ENCODE peak calls at places on chromosomes 11 and 22, in seven cellular contexts. One of them, this sample, is unnamed.

GRCh38 chr22:39381009-39381755 is 18.4 kb upstream of the TAB1 start:
- DNase-seq in stomach: no peak
- DNase-seq in ovary: no peak
- DNase-seq in A549: no peak
- DNase-seq in upper lobe of left lung: no peak
- DNase-seq in HepG2: no peak
- DNase-seq in SK-N-SH: no peak
- DNase-seq in this sample: no peak

GRCh38 chr22:37282385-37282677 is at the start of gene CYTH4:
- DNase-seq in stomach: peak; percentile 70
- DNase-seq in ovary: no peak
- DNase-seq in A549: no peak
- DNase-seq in upper lobe of left lung: peak; percentile 77
- DNase-seq in HepG2: no peak
- DNase-seq in SK-N-SH: no peak
- DNase-seq in this sample: peak; percentile 80

GRCh38 chr11:118439656-118440055 is 3.4 kb downstream of the KMT2A start:
- DNase-seq in stomach: no peak
- DNase-seq in ovary: no peak
- DNase-seq in A549: no peak
- DNase-seq in upper lobe of left lung: no peak
- DNase-seq in HepG2: no peak
- DNase-seq in SK-N-SH: no peak
- DNase-seq in this sample: no peak

GRCh38 chr11:100563541-100564280 is 123.4 kb upstream of the ARHGAP42 start:
- DNase-seq in stomach: no peak
- DNase-seq in ovary: no peak
- DNase-seq in A549: no peak
- DNase-seq in upper lobe of left lung: no peak
- DNase-seq in HepG2: no peak
- DNase-seq in SK-N-SH: no peak
- DNase-seq in this sample: no peak

GRCh38 chr22:22068657-22069056 is 86.1 kb upstream of the TOP3B start:
- DNase-seq in stomach: no peak
- DNase-seq in ovary: no peak
- DNase-seq in A549: no peak
- DNase-seq in upper lobe of left lung: no peak
- DNase-seq in HepG2: no peak
- DNase-seq in SK-N-SH: no peak
- DNase-seq in this sample: no peak

GRCh38 chr11:1829039-1829820 is 5.6 kb upstream of the SYT8 start:
- DNase-seq in stomach: no peak
- DNase-seq in ovary: no peak
- DNase-seq in A549: no peak
- DNase-seq in upper lobe of left lung: no peak
- DNase-seq in HepG2: no peak
- DNase-seq in SK-N-SH: no peak
- DNase-seq in this sample: no peak

GRCh38 chr11:130070829-130071205 is 1.1 kb downstream of the APLP2 start:
- DNase-seq in stomach: no peak
- DNase-seq in ovary: no peak
- DNase-seq in A549: peak; percentile 4
- DNase-seq in upper lobe of left lung: peak; percentile 83
- DNase-seq in HepG2: no peak
- DNase-seq in SK-N-SH: no peak
- DNase-seq in this sample: peak; percentile 34

GRCh38 chr11:6418199-6418957 is 516 bp downstream of the APBB1 start:
- DNase-seq in stomach: no peak
- DNase-seq in ovary: no peak
- DNase-seq in A549: no peak
- DNase-seq in upper lobe of left lung: peak; percentile 83
- DNase-seq in HepG2: no peak
- DNase-seq in SK-N-SH: no peak
- DNase-seq in this sample: peak; percentile 30

GRCh38 chr22:37431811-37432707 is 4.8 kb upstream of the ELFN2 start:
- DNase-seq in stomach: no peak
- DNase-seq in ovary: no peak
- DNase-seq in A549: peak; percentile 75
- DNase-seq in upper lobe of left lung: no peak
- DNase-seq in HepG2: peak; percentile 19
- DNase-seq in SK-N-SH: no peak
- DNase-seq in this sample: no peak

GRCh38 chr11:130145975-130146776 is 13.4 kb upstream of the ST14 start:
- DNase-seq in stomach: peak; percentile 82
- DNase-seq in ovary: no peak
- DNase-seq in A549: peak; percentile 52
- DNase-seq in upper lobe of left lung: no peak
- DNase-seq in HepG2: peak; percentile 65
- DNase-seq in SK-N-SH: no peak
- DNase-seq in this sample: peak; percentile 88

GRCh38 chr11:119047205-119047604 is 9.8 kb downstream of the HYOU1 start:
- DNase-seq in stomach: no peak
- DNase-seq in ovary: no peak
- DNase-seq in A549: no peak
- DNase-seq in upper lobe of left lung: no peak
- DNase-seq in HepG2: no peak
- DNase-seq in SK-N-SH: no peak
- DNase-seq in this sample: no peak

GRCh38 chr22:42855211-42855610 is 1.9 kb downstream of the ARFGAP3 start:
- DNase-seq in stomach: no peak
- DNase-seq in ovary: no peak
- DNase-seq in A549: no peak
- DNase-seq in upper lobe of left lung: no peak
- DNase-seq in HepG2: no peak
- DNase-seq in SK-N-SH: no peak
- DNase-seq in this sample: no peak

GRCh38 chr11:33835143-33835878 is 56.6 kb downstream of the LMO2 start:
- DNase-seq in stomach: no peak
- DNase-seq in ovary: no peak
- DNase-seq in A549: peak; percentile 35
- DNase-seq in upper lobe of left lung: no peak
- DNase-seq in HepG2: peak; percentile 33
- DNase-seq in SK-N-SH: peak; percentile 39
- DNase-seq in this sample: no peak

GRCh38 chr11:41845066-41845465 is 385.6 kb upstream of the LRRC4C start:
- DNase-seq in stomach: no peak
- DNase-seq in ovary: no peak
- DNase-seq in A549: no peak
- DNase-seq in upper lobe of left lung: no peak
- DNase-seq in HepG2: no peak
- DNase-seq in SK-N-SH: no peak
- DNase-seq in this sample: no peak

GRCh38 chr11:108534274-108534882 is 36.2 kb upstream of the POGLUT3 start:
- DNase-seq in stomach: no peak
- DNase-seq in ovary: no peak
- DNase-seq in A549: no peak
- DNase-seq in upper lobe of left lung: no peak
- DNase-seq in HepG2: no peak
- DNase-seq in SK-N-SH: no peak
- DNase-seq in this sample: no peak

GRCh38 chr11:46359936-46360335 is 12.7 kb downstream of the DGKZ start:
- DNase-seq in stomach: no peak
- DNase-seq in ovary: no peak
- DNase-seq in A549: no peak
- DNase-seq in upper lobe of left lung: no peak
- DNase-seq in HepG2: no peak
- DNase-seq in SK-N-SH: no peak
- DNase-seq in this sample: no peak
- H3K4me1 ChIP-seq in stomach: peaks cover 90% of the 10 kb centered on the region
- H3K4me1 ChIP-seq in ovary: peaks cover 7% of the 10 kb centered on the region
- H3K4me1 ChIP-seq in A549: peaks cover 10% of the 10 kb centered on the region
- H3K4me1 ChIP-seq in upper lobe of left lung: peaks cover 47% of the 10 kb centered on the region
- H3K4me1 ChIP-seq in HepG2: peaks cover 15% of the 10 kb centered on the region
- H3K4me1 ChIP-seq in SK-N-SH: peaks cover 42% of the 10 kb centered on the region
- H3K4me1 ChIP-seq in this sample: peaks cover 17% of the 10 kb centered on the region

GRCh38 chr22:17633998-17634323 is 4.6 kb upstream of the BCL2L13 start:
- DNase-seq in stomach: no peak
- DNase-seq in ovary: no peak
- DNase-seq in A549: no peak
- DNase-seq in upper lobe of left lung: no peak
- DNase-seq in HepG2: no peak
- DNase-seq in SK-N-SH: no peak
- DNase-seq in this sample: no peak

GRCh38 chr22:17634696-17635095 is 3.9 kb upstream of the BCL2L13 start:
- DNase-seq in stomach: no peak
- DNase-seq in ovary: no peak
- DNase-seq in A549: no peak
- DNase-seq in upper lobe of left lung: no peak
- DNase-seq in HepG2: no peak
- DNase-seq in SK-N-SH: no peak
- DNase-seq in this sample: no peak

GRCh38 chr22:17637490-17638181 is 921 bp upstream of the BCL2L13 start:
- DNase-seq in stomach: no peak
- DNase-seq in ovary: no peak
- DNase-seq in A549: no peak
- DNase-seq in upper lobe of left lung: no peak
- DNase-seq in HepG2: no peak
- DNase-seq in SK-N-SH: no peak
- DNase-seq in this sample: no peak

GRCh38 chr22:17638432-17639237 is at the start of gene BCL2L13:
- DNase-seq in stomach: peak; percentile 95
- DNase-seq in ovary: peak; percentile 93
- DNase-seq in A549: peak; percentile 75
- DNase-seq in upper lobe of left lung: peak; percentile 98
- DNase-seq in HepG2: peak; percentile 92
- DNase-seq in SK-N-SH: peak; percentile 94
- DNase-seq in this sample: peak; percentile 95

GRCh38 chr22:17638182-17638431 is 450 bp upstream of the BCL2L13 start:
- DNase-seq in stomach: no peak
- DNase-seq in ovary: no peak
- DNase-seq in A549: peak; percentile 33
- DNase-seq in upper lobe of left lung: no peak
- DNase-seq in HepG2: no peak
- DNase-seq in SK-N-SH: no peak
- DNase-seq in this sample: no peak
- TF ChIP-seq EP300 in stomach: no peak
- TF ChIP-seq EP300 in ovary: no peak
- TF ChIP-seq EP300 in A549: no peak
- TF ChIP-seq EP300 in upper lobe of left lung: no peak
- TF ChIP-seq EP300 in HepG2: no peak
- TF ChIP-seq EP300 in SK-N-SH: no peak
- TF ChIP-seq EP300 in this sample: no peak

GRCh38 chr11:27213232-27213660 is 149.8 kb downstream of the CCDC34 start:
- DNase-seq in stomach: no peak
- DNase-seq in ovary: no peak
- DNase-seq in A549: no peak
- DNase-seq in upper lobe of left lung: no peak
- DNase-seq in HepG2: no peak
- DNase-seq in SK-N-SH: no peak
- DNase-seq in this sample: no peak

GRCh38 chr11:27211370-27212127 is 151.5 kb downstream of the CCDC34 start:
- DNase-seq in stomach: no peak
- DNase-seq in ovary: no peak
- DNase-seq in A549: no peak
- DNase-seq in upper lobe of left lung: no peak
- DNase-seq in HepG2: no peak
- DNase-seq in SK-N-SH: no peak
- DNase-seq in this sample: no peak

GRCh38 chr11:27214713-27215112 is 148.3 kb downstream of the CCDC34 start:
- DNase-seq in stomach: no peak
- DNase-seq in ovary: no peak
- DNase-seq in A549: no peak
- DNase-seq in upper lobe of left lung: no peak
- DNase-seq in HepG2: no peak
- DNase-seq in SK-N-SH: no peak
- DNase-seq in this sample: no peak

GRCh38 chr11:27210509-27210908 is 152.5 kb downstream of the CCDC34 start:
- DNase-seq in stomach: no peak
- DNase-seq in ovary: no peak
- DNase-seq in A549: no peak
- DNase-seq in upper lobe of left lung: no peak
- DNase-seq in HepG2: no peak
- DNase-seq in SK-N-SH: no peak
- DNase-seq in this sample: no peak

GRCh38 chr11:27212248-27212780 is 150.7 kb downstream of the CCDC34 start:
- DNase-seq in stomach: no peak
- DNase-seq in ovary: no peak
- DNase-seq in A549: no peak
- DNase-seq in upper lobe of left lung: no peak
- DNase-seq in HepG2: no peak
- DNase-seq in SK-N-SH: no peak
- DNase-seq in this sample: no peak
- H3K27ac ChIP-seq in stomach: no peak overlapping the region
- H3K27ac ChIP-seq in ovary: no peak overlapping the region
- H3K27ac ChIP-seq in A549: peak overlapping the region; percentile 50
- H3K27ac ChIP-seq in upper lobe of left lung: no peak overlapping the region
- H3K27ac ChIP-seq in HepG2: no peak overlapping the region
- H3K27ac ChIP-seq in SK-N-SH: peak overlapping the region; percentile 87
- H3K27ac ChIP-seq in this sample: no peak overlapping the region

DNA sequence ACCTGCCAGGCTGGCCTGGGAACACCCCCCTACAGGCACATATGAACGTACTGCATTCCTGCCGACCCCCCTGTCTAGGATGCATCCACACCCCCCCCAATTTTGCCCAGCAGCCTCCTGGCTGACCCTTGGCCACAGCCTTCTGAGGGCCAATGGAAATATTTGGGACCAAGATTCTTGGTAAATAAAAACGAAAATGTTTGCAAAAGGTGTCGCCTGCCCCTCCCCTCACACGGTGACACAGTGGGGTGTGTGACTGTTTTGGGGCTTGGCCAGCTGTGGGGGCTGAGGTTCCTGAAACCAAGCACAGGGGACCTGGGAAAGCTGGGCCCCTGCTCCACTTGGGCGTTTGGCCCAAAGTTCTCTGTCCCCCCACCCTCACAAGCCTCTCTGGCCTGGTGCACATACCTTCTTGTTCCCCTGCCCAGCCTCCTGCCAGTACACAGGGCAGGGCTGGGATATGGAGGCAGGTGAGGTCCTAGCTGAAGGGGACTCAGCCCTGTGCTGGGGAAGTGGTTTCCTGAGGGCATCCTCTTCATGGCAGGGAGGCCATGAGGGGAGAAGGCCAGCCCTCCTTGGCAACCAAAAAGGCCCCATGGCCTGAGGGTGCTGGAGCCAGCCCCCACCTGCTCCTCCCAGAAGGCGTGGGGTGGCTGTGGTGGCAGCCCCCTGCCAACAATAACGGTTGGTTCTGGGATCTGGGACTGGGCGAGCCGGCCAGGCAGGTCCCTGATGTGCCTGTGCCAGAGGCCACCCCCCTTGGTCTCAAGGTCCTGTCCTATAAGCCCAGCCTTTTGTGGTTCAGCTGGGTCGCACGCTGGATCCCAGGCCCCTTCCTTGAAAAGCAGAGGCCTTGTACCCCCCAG is 2.1 kb upstream of the CRACR2B start:
- DNase-seq in stomach: peak; percentile 87
- DNase-seq in ovary: no peak
- DNase-seq in A549: no peak
- DNase-seq in upper lobe of left lung: peak; percentile 64
- DNase-seq in HepG2: no peak
- DNase-seq in SK-N-SH: no peak
- DNase-seq in this sample: peak; percentile 72
- H3K4me1 ChIP-seq in stomach: peaks cover 100% of the 10 kb centered on the region
- H3K4me1 ChIP-seq in ovary: peaks cover 16% of the 10 kb centered on the region
- H3K4me1 ChIP-seq in A549: peaks cover 57% of the 10 kb centered on the region
- H3K4me1 ChIP-seq in upper lobe of left lung: peaks cover 80% of the 10 kb centered on the region
- H3K4me1 ChIP-seq in HepG2: peaks cover 65% of the 10 kb centered on the region
- H3K4me1 ChIP-seq in SK-N-SH: peaks cover 23% of the 10 kb centered on the region
- H3K4me1 ChIP-seq in this sample: peaks cover 34% of the 10 kb centered on the region

DNA sequence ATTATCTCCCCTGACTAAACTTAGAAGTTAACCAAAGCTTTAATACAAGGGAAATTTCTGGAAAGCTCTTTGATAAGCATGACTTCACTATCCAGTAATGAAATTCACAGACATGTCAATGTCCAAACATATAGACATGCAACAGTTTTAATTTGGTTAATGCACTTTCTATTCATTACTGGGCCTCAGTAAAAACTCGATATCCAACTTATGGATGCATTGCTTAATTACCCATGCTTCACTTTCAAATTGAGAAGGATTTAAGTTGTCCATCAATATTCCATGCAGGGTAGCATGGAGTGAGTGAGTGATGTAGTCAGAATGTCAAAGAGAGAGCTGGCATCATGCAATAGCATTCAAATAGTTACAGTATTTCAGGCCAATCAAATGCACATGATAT is 197.5 kb downstream of the CADM1 start:
- DNase-seq in stomach: no peak
- DNase-seq in ovary: no peak
- DNase-seq in A549: no peak
- DNase-seq in upper lobe of left lung: no peak
- DNase-seq in HepG2: no peak
- DNase-seq in SK-N-SH: no peak
- DNase-seq in this sample: no peak
- TF ChIP-seq EP300 in stomach: no peak
- TF ChIP-seq EP300 in ovary: no peak
- TF ChIP-seq EP300 in A549: no peak
- TF ChIP-seq EP300 in upper lobe of left lung: no peak
- TF ChIP-seq EP300 in HepG2: no peak
- TF ChIP-seq EP300 in SK-N-SH: no peak
- TF ChIP-seq EP300 in this sample: no peak

This sample was measured in transverse colon.